ENCODE peak calls at places on chromosomes 4 and X, in six cellular contexts. N, P, K, X, S and Y are unnamed samples.

GRCh38 chr4:156838761-156839160 is 132.8 kb downstream of the PDGFC start:
- DNase-seq in N (peak; percentile 19), P (no peak), K (no peak), X (no peak), S (no peak), Y (no peak)

GRCh38 chr4:1407657-1408333 is 1.6 kb upstream of the NKX1-1 start:
- DNase-seq in N (no peak), P (no peak), K (no peak), X (no peak), S (no peak), Y (no peak)

GRCh38 chr4:82705881-82706280 is 92.7 kb downstream of the SCD5 start:
- DNase-seq in N (peak; percentile 71), P (no peak), K (no peak), X (no peak), S (no peak), Y (no peak)

GRCh38 chrX:153549231-153549630 is 31.8 kb downstream of the ATP2B3 start:
- DNase-seq in N (no peak), P (no peak), K (no peak), X (no peak), S (no peak), Y (no peak)

GRCh38 chrX:27838176-27838575 is 30.4 kb downstream of the MAGEB10 start:
- DNase-seq in N (no peak), P (no peak), K (no peak), X (no peak), S (no peak), Y (no peak)

GRCh38 chr4:17817027-17817426 is 6.2 kb downstream of the NCAPG start:
- DNase-seq in N (peak; percentile 45), P (peak; percentile 56), K (no peak), X (peak; percentile 42), S (peak; percentile 36), Y (peak; percentile 48)

GRCh38 chr4:71074452-71075299 is 81.2 kb downstream of the DCK start:
- DNase-seq in N (no peak), P (no peak), K (no peak), X (no peak), S (no peak), Y (peak; percentile 32)

GRCh38 chrX:155880586-155881157 is 473 bp upstream of the VAMP7 start:
- DNase-seq in N (peak; percentile 35), P (no peak), K (no peak), X (peak; percentile 1), S (no peak), Y (no peak)

GRCh38 chr4:43353552-43353951 is 461.0 kb downstream of the GRXCR1 start:
- DNase-seq in N (no peak), P (no peak), K (no peak), X (no peak), S (no peak), Y (no peak)

GRCh38 chr4:825969-826330 is at the start of gene CPLX1:
- DNase-seq in N (peak; percentile 20), P (peak; percentile 30), K (no peak), X (no peak), S (peak; percentile 73), Y (peak; percentile 6)

GRCh38 chr4:168019019-168019651 is 73.2 kb upstream of the ANXA10 start:
- DNase-seq in N (peak; percentile 14), P (no peak), K (no peak), X (no peak), S (no peak), Y (peak; percentile 35)

GRCh38 chr4:123651536-123652175 is 255.1 kb downstream of the SPRY1 start:
- DNase-seq in N (no peak), P (no peak), K (no peak), X (no peak), S (no peak), Y (no peak)

GRCh38 chr4:81360722-81361121 is 111.0 kb downstream of the RASGEF1B start:
- DNase-seq in N (no peak), P (no peak), K (no peak), X (no peak), S (no peak), Y (peak; percentile 10)

GRCh38 chrX:151984891-151985290 is 10.4 kb upstream of the GABRE start:
- DNase-seq in N (no peak), P (peak; percentile 63), K (no peak), X (no peak), S (no peak), Y (no peak)

GRCh38 chrX:51804741-51805140 is 61.5 kb downstream of the GSPT2 start:
- DNase-seq in N (no peak), P (peak; percentile 2), K (no peak), X (no peak), S (no peak), Y (peak; percentile 32)

GRCh38 chr4:20418865-20419451 is 167.3 kb downstream of the SLIT2 start:
- DNase-seq in N (peak; percentile 75), P (peak; percentile 80), K (no peak), X (peak; percentile 42), S (peak; percentile 25), Y (peak; percentile 57)

GRCh38 chr4:24922416-24922815 is 9.6 kb upstream of the CCDC149 start:
- DNase-seq in N (peak; percentile 14), P (no peak), K (no peak), X (no peak), S (no peak), Y (no peak)

GRCh38 chr4:40361338-40361737 is 26.2 kb downstream of the CHRNA9 start:
- DNase-seq in N (no peak), P (no peak), K (no peak), X (no peak), S (no peak), Y (no peak)

GRCh38 chrX:21745756-21746155 is 12.2 kb downstream of the SMPX start:
- DNase-seq in N (peak; percentile 23), P (peak; percentile 47), K (peak; percentile 2), X (peak; percentile 13), S (no peak), Y (peak; percentile 63)

GRCh38 chr4:143410015-143410414 is 73.3 kb downstream of the GAB1 start:
- DNase-seq in N (no peak), P (no peak), K (no peak), X (no peak), S (no peak), Y (no peak)

GRCh38 chr4:47315346-47315745 is 148.2 kb downstream of the COMMD8 start:
- DNase-seq in N (peak; percentile 69), P (peak; percentile 67), K (no peak), X (no peak), S (no peak), Y (peak; percentile 59)

GRCh38 chr4:130110760-130111159 is 1014.8 kb downstream of the C4orf33 start:
- DNase-seq in N (no peak), P (no peak), K (no peak), X (no peak), S (no peak), Y (no peak)

GRCh38 chr4:11439836-11440235 is 11.1 kb upstream of the HS3ST1 start:
- DNase-seq in N (no peak), P (no peak), K (no peak), X (no peak), S (no peak), Y (no peak)

GRCh38 chr4:5045099-5045498 is 6.2 kb upstream of the STK32B start:
- DNase-seq in N (peak; percentile 42), P (no peak), K (no peak), X (no peak), S (no peak), Y (no peak)

GRCh38 chr4:159395693-159396092 is 292.8 kb downstream of the RAPGEF2 start:
- DNase-seq in N (peak; percentile 50), P (no peak), K (no peak), X (no peak), S (no peak), Y (no peak)

GRCh38 chrX:150239946-150240642 is 123.0 kb upstream of the MAMLD1 start:
- DNase-seq in N (no peak), P (no peak), K (no peak), X (no peak), S (no peak), Y (no peak)

GRCh38 chrX:132737743-132738142 is 220.7 kb downstream of the HS6ST2 start:
- DNase-seq in N (peak; percentile 10), P (peak; percentile 91), K (no peak), X (no peak), S (no peak), Y (peak; percentile 74)

GRCh38 chr4:139735381-139736256 is 70.0 kb downstream of the MGST2 start:
- DNase-seq in N (no peak), P (no peak), K (no peak), X (no peak), S (no peak), Y (no peak)

GRCh38 chr4:176782794-176783193 is 9.9 kb downstream of the VEGFC start:
- DNase-seq in N (peak; percentile 59), P (no peak), K (no peak), X (no peak), S (no peak), Y (no peak)

GRCh38 chr4:2333916-2334644 is 72.2 kb upstream of the MXD4 start:
- DNase-seq in N (no peak), P (no peak), K (no peak), X (no peak), S (no peak), Y (no peak)

GRCh38 chr4:35125995-35126712 is 1118.2 kb downstream of the ARAP2 start:
- DNase-seq in N (no peak), P (peak; percentile 6), K (no peak), X (no peak), S (peak; percentile 65), Y (no peak)

GRCh38 chrX:123155327-123155726 is 28.8 kb upstream of the GRIA3 start:
- DNase-seq in N (peak; percentile 42), P (peak; percentile 28), K (no peak), X (no peak), S (no peak), Y (peak; percentile 33)

GRCh38 chrX:46408553-46409407 is 136.4 kb downstream of the ZNF674 start:
- DNase-seq in N (peak; percentile 63), P (peak; percentile 72), K (peak; percentile 49), X (peak; percentile 51), S (peak; percentile 33), Y (peak; percentile 83)

GRCh38 chr4:52701207-52701606 is 42.1 kb upstream of the USP46 start:
- DNase-seq in N (no peak), P (no peak), K (no peak), X (no peak), S (no peak), Y (no peak)

GRCh38 chr4:55503164-55503563 is 43.5 kb downstream of the CLOCK start:
- DNase-seq in N (peak; percentile 65), P (peak; percentile 63), K (no peak), X (no peak), S (no peak), Y (peak; percentile 85)

GRCh38 chr4:153880983-153881382 is 92.1 kb upstream of the SFRP2 start:
- DNase-seq in N (no peak), P (no peak), K (no peak), X (no peak), S (no peak), Y (no peak)

GRCh38 chr4:152959080-152959479 is 23.0 kb downstream of the FHDC1 start:
- DNase-seq in N (no peak), P (no peak), K (no peak), X (peak; percentile 56), S (no peak), Y (no peak)

GRCh38 chrX:77431227-77431626 is 16.0 kb upstream of the FGF16 start:
- DNase-seq in N (peak; percentile 69), P (peak; percentile 28), K (no peak), X (no peak), S (no peak), Y (no peak)

GRCh38 chr4:168677063-168677462 is 180.2 kb downstream of the PALLD start:
- DNase-seq in N (no peak), P (no peak), K (no peak), X (no peak), S (peak; percentile 12), Y (no peak)